ENCODE peak calls at places on chromosomes 12 and 14, in ten cellular contexts. One of them, this sample, is unnamed.

GRCh38 chr12:6963741-6964446 is 6.6 kb downstream of the PHB2 start:
- DNase-seq in HFFc6: no peak
- DNase-seq in right atrium auricular region: no peak
- DNase-seq in cardiac fibroblast: no peak
- DNase-seq in LNCaP clone FGC: no peak
- DNase-seq in upper lobe of right lung: peak; percentile 69
- DNase-seq in GM13976: no peak
- DNase-seq in progenitor cell of endocrine pancreas: no peak
- DNase-seq in GM10248: no peak
- DNase-seq in brain microvascular endothelial cell: no peak
- DNase-seq in this sample: no peak

GRCh38 chr14:22305563-22306127 is 283.4 kb downstream of the DAD1 start:
- DNase-seq in HFFc6: no peak
- DNase-seq in right atrium auricular region: no peak
- DNase-seq in cardiac fibroblast: no peak
- DNase-seq in LNCaP clone FGC: no peak
- DNase-seq in upper lobe of right lung: no peak
- DNase-seq in GM13976: peak; percentile 44
- DNase-seq in progenitor cell of endocrine pancreas: no peak
- DNase-seq in GM10248: no peak
- DNase-seq in brain microvascular endothelial cell: no peak
- DNase-seq in this sample: no peak

GRCh38 chr12:110001596-110001995 is 2.4 kb downstream of the ANKRD13A start:
- DNase-seq in HFFc6: peak; percentile 92
- DNase-seq in right atrium auricular region: no peak
- DNase-seq in cardiac fibroblast: peak; percentile 84
- DNase-seq in LNCaP clone FGC: no peak
- DNase-seq in upper lobe of right lung: no peak
- DNase-seq in GM13976: no peak
- DNase-seq in progenitor cell of endocrine pancreas: no peak
- DNase-seq in GM10248: no peak
- DNase-seq in brain microvascular endothelial cell: peak; percentile 31
- DNase-seq in this sample: peak; percentile 19

GRCh38 chr14:100155049-100155621 is 4.3 kb downstream of the DEGS2 start:
- DNase-seq in HFFc6: peak; percentile 4
- DNase-seq in right atrium auricular region: no peak
- DNase-seq in cardiac fibroblast: peak; percentile 53
- DNase-seq in LNCaP clone FGC: peak; percentile 32
- DNase-seq in upper lobe of right lung: no peak
- DNase-seq in GM13976: no peak
- DNase-seq in progenitor cell of endocrine pancreas: peak; percentile 26
- DNase-seq in GM10248: no peak
- DNase-seq in brain microvascular endothelial cell: no peak
- DNase-seq in this sample: peak; percentile 16

GRCh38 chr12:102527256-102527720 is 46.9 kb upstream of the IGF1 start:
- DNase-seq in HFFc6: peak; percentile 90
- DNase-seq in right atrium auricular region: no peak
- DNase-seq in cardiac fibroblast: peak; percentile 48
- DNase-seq in LNCaP clone FGC: no peak
- DNase-seq in upper lobe of right lung: no peak
- DNase-seq in GM13976: no peak
- DNase-seq in progenitor cell of endocrine pancreas: no peak
- DNase-seq in GM10248: no peak
- DNase-seq in brain microvascular endothelial cell: no peak
- DNase-seq in this sample: no peak

GRCh38 chr14:71308671-71309070 is 401.4 kb downstream of the PCNX1 start:
- DNase-seq in HFFc6: no peak
- DNase-seq in right atrium auricular region: no peak
- DNase-seq in cardiac fibroblast: no peak
- DNase-seq in LNCaP clone FGC: no peak
- DNase-seq in upper lobe of right lung: no peak
- DNase-seq in GM13976: no peak
- DNase-seq in progenitor cell of endocrine pancreas: no peak
- DNase-seq in GM10248: no peak
- DNase-seq in brain microvascular endothelial cell: no peak
- DNase-seq in this sample: no peak

GRCh38 chr12:58563621-58564020 is 356.7 kb downstream of the LRIG3 start:
- DNase-seq in HFFc6: no peak
- DNase-seq in right atrium auricular region: no peak
- DNase-seq in cardiac fibroblast: no peak
- DNase-seq in LNCaP clone FGC: no peak
- DNase-seq in upper lobe of right lung: no peak
- DNase-seq in GM13976: no peak
- DNase-seq in progenitor cell of endocrine pancreas: no peak
- DNase-seq in GM10248: no peak
- DNase-seq in brain microvascular endothelial cell: no peak
- DNase-seq in this sample: no peak

GRCh38 chr14:78227466-78228077 is 57.4 kb downstream of the NRXN3 start:
- DNase-seq in HFFc6: no peak
- DNase-seq in right atrium auricular region: no peak
- DNase-seq in cardiac fibroblast: no peak
- DNase-seq in LNCaP clone FGC: no peak
- DNase-seq in upper lobe of right lung: no peak
- DNase-seq in GM13976: no peak
- DNase-seq in progenitor cell of endocrine pancreas: no peak
- DNase-seq in GM10248: no peak
- DNase-seq in brain microvascular endothelial cell: no peak
- DNase-seq in this sample: no peak

GRCh38 chr12:111126331-111126730 is 206.0 kb upstream of the MYL2 start:
- DNase-seq in HFFc6: no peak
- DNase-seq in right atrium auricular region: no peak
- DNase-seq in cardiac fibroblast: no peak
- DNase-seq in LNCaP clone FGC: no peak
- DNase-seq in upper lobe of right lung: no peak
- DNase-seq in GM13976: no peak
- DNase-seq in progenitor cell of endocrine pancreas: no peak
- DNase-seq in GM10248: no peak
- DNase-seq in brain microvascular endothelial cell: no peak
- DNase-seq in this sample: no peak

GRCh38 chr12:111124183-111124582 is 203.8 kb upstream of the MYL2 start:
- DNase-seq in HFFc6: no peak
- DNase-seq in right atrium auricular region: no peak
- DNase-seq in cardiac fibroblast: no peak
- DNase-seq in LNCaP clone FGC: no peak
- DNase-seq in upper lobe of right lung: no peak
- DNase-seq in GM13976: no peak
- DNase-seq in progenitor cell of endocrine pancreas: no peak
- DNase-seq in GM10248: no peak
- DNase-seq in brain microvascular endothelial cell: no peak
- DNase-seq in this sample: no peak

GRCh38 chr12:111123390-111123789 is 203.0 kb upstream of the MYL2 start:
- DNase-seq in HFFc6: no peak
- DNase-seq in right atrium auricular region: no peak
- DNase-seq in cardiac fibroblast: no peak
- DNase-seq in LNCaP clone FGC: no peak
- DNase-seq in upper lobe of right lung: no peak
- DNase-seq in GM13976: no peak
- DNase-seq in progenitor cell of endocrine pancreas: no peak
- DNase-seq in GM10248: no peak
- DNase-seq in brain microvascular endothelial cell: no peak
- DNase-seq in this sample: no peak

GRCh38 chr12:111122458-111122878 is 202.1 kb upstream of the MYL2 start:
- DNase-seq in HFFc6: no peak
- DNase-seq in right atrium auricular region: no peak
- DNase-seq in cardiac fibroblast: no peak
- DNase-seq in LNCaP clone FGC: no peak
- DNase-seq in upper lobe of right lung: no peak
- DNase-seq in GM13976: no peak
- DNase-seq in progenitor cell of endocrine pancreas: no peak
- DNase-seq in GM10248: no peak
- DNase-seq in brain microvascular endothelial cell: no peak
- DNase-seq in this sample: no peak

DNA sequence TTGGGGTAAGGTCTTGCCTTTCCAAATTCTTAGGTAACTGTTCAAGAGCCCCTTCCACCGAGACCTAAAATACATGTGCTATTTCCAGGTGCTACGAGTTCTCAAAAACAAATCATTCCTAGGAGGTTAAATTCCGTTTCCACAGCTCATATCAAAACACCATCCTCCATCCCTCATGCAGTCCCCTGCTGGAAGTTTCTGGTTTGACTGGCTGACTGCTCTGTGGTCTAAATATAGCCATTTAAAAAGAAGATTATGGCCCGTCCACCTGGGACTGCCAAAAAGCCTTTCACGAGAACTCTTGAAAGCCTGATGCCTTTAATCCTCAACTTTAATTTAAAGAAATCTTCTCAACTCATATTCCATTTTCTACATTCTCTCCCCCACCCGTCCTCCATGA is 201.5 kb upstream of the MYL2 start:
- DNase-seq in HFFc6: no peak
- DNase-seq in right atrium auricular region: no peak
- DNase-seq in cardiac fibroblast: no peak
- DNase-seq in LNCaP clone FGC: no peak
- DNase-seq in upper lobe of right lung: no peak
- DNase-seq in GM13976: no peak
- DNase-seq in progenitor cell of endocrine pancreas: no peak
- DNase-seq in GM10248: no peak
- DNase-seq in brain microvascular endothelial cell: no peak
- DNase-seq in this sample: no peak
- TF ChIP-seq CTCF in HFFc6: no peak
- TF ChIP-seq CTCF in right atrium auricular region: no peak
- TF ChIP-seq CTCF in cardiac fibroblast: no peak
- TF ChIP-seq CTCF in LNCaP clone FGC: no peak
- TF ChIP-seq CTCF in upper lobe of right lung: no peak
- TF ChIP-seq CTCF in GM13976: no peak
- TF ChIP-seq CTCF in progenitor cell of endocrine pancreas: peak; percentile 28
- TF ChIP-seq CTCF in GM10248: no peak
- TF ChIP-seq CTCF in brain microvascular endothelial cell: no peak
- TF ChIP-seq CTCF in this sample: no peak

GRCh38 chr14:93185333-93185688 is 194 bp downstream of the LYSET start:
- DNase-seq in HFFc6: no peak
- DNase-seq in right atrium auricular region: no peak
- DNase-seq in cardiac fibroblast: no peak
- DNase-seq in LNCaP clone FGC: no peak
- DNase-seq in upper lobe of right lung: no peak
- DNase-seq in GM13976: peak; percentile 24
- DNase-seq in progenitor cell of endocrine pancreas: no peak
- DNase-seq in GM10248: peak; percentile 20
- DNase-seq in brain microvascular endothelial cell: no peak
- DNase-seq in this sample: no peak

GRCh38 chr14:93186961-93187360 is 1.8 kb downstream of the LYSET start:
- DNase-seq in HFFc6: no peak
- DNase-seq in right atrium auricular region: no peak
- DNase-seq in cardiac fibroblast: no peak
- DNase-seq in LNCaP clone FGC: no peak
- DNase-seq in upper lobe of right lung: no peak
- DNase-seq in GM13976: no peak
- DNase-seq in progenitor cell of endocrine pancreas: no peak
- DNase-seq in GM10248: no peak
- DNase-seq in brain microvascular endothelial cell: no peak
- DNase-seq in this sample: no peak

GRCh38 chr14:93183596-93184317 is 940 bp downstream of the MOAP1 start:
- DNase-seq in HFFc6: no peak
- DNase-seq in right atrium auricular region: no peak
- DNase-seq in cardiac fibroblast: no peak
- DNase-seq in LNCaP clone FGC: no peak
- DNase-seq in upper lobe of right lung: peak; percentile 66
- DNase-seq in GM13976: no peak
- DNase-seq in progenitor cell of endocrine pancreas: no peak
- DNase-seq in GM10248: no peak
- DNase-seq in brain microvascular endothelial cell: no peak
- DNase-seq in this sample: no peak

GRCh38 chr14:93186461-93186860 is 1.3 kb downstream of the LYSET start:
- DNase-seq in HFFc6: no peak
- DNase-seq in right atrium auricular region: no peak
- DNase-seq in cardiac fibroblast: no peak
- DNase-seq in LNCaP clone FGC: no peak
- DNase-seq in upper lobe of right lung: no peak
- DNase-seq in GM13976: no peak
- DNase-seq in progenitor cell of endocrine pancreas: no peak
- DNase-seq in GM10248: no peak
- DNase-seq in brain microvascular endothelial cell: no peak
- DNase-seq in this sample: no peak

DNA sequence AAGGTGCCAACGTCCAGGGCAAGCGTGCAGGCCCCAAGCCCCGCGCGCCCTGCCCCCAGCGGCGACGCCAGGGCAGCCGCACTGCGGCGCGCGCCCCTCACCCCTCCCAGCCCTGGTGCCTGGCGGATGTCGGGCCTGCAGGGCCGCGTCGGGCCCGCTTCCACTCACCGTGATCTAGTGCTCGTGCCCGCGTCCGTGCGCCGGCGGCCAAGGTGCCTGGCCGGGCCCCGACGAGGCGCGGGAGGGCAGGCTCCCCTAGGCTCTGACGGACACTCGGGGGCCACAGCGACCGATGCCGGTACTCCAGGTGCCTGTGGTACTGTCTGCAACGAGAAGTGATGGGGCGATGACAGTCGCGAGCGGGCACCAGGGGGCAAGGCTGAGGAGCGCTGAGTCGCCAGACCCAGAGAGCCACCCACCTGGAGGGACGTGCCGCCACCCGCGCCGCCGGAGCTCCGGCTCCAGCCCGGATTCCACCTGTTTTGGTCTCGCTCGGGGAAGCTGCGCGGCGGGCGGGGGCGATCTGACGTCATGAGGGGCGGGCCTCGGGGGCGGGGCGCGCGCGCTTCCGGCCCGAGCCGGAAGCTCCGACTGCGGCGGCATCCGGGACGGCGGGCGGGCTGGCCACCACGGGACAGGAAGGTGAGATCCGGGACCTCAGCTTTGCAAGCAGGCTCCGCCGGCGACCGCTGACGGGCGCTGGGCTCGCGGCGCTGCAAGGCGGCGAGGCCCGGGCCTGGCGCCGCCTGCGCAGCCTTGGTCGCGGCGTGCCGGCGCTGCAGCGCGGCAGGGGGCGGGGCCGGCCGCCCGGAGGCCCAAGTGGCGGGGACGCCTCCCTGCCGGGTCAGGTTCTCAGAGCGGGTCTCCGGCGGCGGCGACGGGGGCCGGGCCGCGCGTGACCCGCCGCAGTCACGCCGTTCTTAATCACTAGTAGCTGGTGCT is at the start of the genes LYSET and MOAP1:
- DNase-seq in HFFc6: peak; percentile 85
- DNase-seq in right atrium auricular region: peak; percentile 87
- DNase-seq in cardiac fibroblast: peak; percentile 82
- DNase-seq in LNCaP clone FGC: peak; percentile 54
- DNase-seq in upper lobe of right lung: peak; percentile 95
- DNase-seq in GM13976: peak; percentile 95
- DNase-seq in progenitor cell of endocrine pancreas: peak; percentile 79
- DNase-seq in GM10248: peak; percentile 94
- DNase-seq in brain microvascular endothelial cell: peak; percentile 72
- DNase-seq in this sample: peak; percentile 19
- TF ChIP-seq CTCF in HFFc6: peak; percentile 55
- TF ChIP-seq CTCF in right atrium auricular region: no peak
- TF ChIP-seq CTCF in cardiac fibroblast: no peak
- TF ChIP-seq CTCF in LNCaP clone FGC: peak; percentile 26
- TF ChIP-seq CTCF in upper lobe of right lung: peak; percentile 37
- TF ChIP-seq CTCF in GM13976: no peak
- TF ChIP-seq CTCF in progenitor cell of endocrine pancreas: peak; percentile 56
- TF ChIP-seq CTCF in GM10248: peak; percentile 27
- TF ChIP-seq CTCF in brain microvascular endothelial cell: no peak
- TF ChIP-seq CTCF in this sample: no peak

DNA sequence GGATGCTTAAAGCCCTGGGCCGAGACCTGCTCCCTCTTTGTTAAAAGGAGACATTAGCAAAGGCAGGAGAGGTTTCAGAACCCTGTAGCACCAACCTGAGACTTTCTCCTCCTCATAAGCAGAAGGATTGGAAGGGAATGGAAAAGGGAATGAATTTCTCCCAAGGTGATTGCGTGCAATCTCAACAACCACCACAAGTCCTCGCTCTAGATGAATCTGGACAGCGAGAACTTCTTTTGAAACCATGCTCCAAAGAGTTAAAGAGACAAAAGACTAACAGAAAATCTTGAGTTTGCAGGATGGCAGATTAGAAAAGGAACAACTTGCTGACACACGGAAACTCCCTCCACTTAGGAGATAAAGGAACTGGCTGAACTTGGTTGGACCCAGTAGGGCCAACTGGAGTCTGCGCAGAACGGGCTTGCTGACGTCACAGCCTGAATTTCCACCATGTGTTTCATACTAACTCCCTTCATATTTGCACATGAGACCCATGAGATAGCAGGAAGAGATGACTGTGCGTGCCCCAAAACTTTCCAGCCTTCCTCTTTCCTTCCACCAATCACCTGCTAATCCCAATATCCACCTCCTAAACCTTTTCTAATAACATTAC is 137.0 kb downstream of the PTPN11 start:
- DNase-seq in HFFc6: no peak
- DNase-seq in right atrium auricular region: no peak
- DNase-seq in cardiac fibroblast: no peak
- DNase-seq in LNCaP clone FGC: no peak
- DNase-seq in upper lobe of right lung: no peak
- DNase-seq in GM13976: no peak
- DNase-seq in progenitor cell of endocrine pancreas: no peak
- DNase-seq in GM10248: no peak
- DNase-seq in brain microvascular endothelial cell: no peak
- DNase-seq in this sample: no peak
- TF ChIP-seq CTCF in HFFc6: peak; percentile 50
- TF ChIP-seq CTCF in right atrium auricular region: no peak
- TF ChIP-seq CTCF in cardiac fibroblast: no peak
- TF ChIP-seq CTCF in LNCaP clone FGC: peak; percentile 19
- TF ChIP-seq CTCF in upper lobe of right lung: no peak
- TF ChIP-seq CTCF in GM13976: no peak
- TF ChIP-seq CTCF in progenitor cell of endocrine pancreas: peak; percentile 12
- TF ChIP-seq CTCF in GM10248: no peak
- TF ChIP-seq CTCF in brain microvascular endothelial cell: no peak
- TF ChIP-seq CTCF in this sample: no peak

DNA sequence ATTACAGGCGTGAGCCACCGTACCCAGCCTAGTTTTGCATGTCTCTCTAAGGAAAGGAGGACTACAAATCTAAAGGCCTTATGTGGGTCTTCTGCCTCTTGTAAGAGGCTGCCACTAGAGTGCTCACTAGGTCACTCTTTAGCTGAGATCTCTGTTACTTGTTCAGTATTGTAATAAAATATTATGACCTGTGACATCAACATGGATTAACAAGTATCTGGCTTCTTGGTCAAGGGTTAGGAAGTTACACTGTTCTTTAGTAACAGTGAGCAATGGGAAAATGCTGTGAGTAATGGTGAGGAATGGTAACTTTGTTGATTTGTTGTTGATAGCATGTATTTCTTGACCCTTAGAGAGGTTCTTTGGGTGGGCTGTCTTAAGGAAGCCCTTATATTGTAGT is 50.5 kb downstream of the ERC1 start:
- DNase-seq in HFFc6: no peak
- DNase-seq in right atrium auricular region: no peak
- DNase-seq in cardiac fibroblast: no peak
- DNase-seq in LNCaP clone FGC: no peak
- DNase-seq in upper lobe of right lung: no peak
- DNase-seq in GM13976: no peak
- DNase-seq in progenitor cell of endocrine pancreas: no peak
- DNase-seq in GM10248: no peak
- DNase-seq in brain microvascular endothelial cell: no peak
- DNase-seq in this sample: no peak
- TF ChIP-seq CTCF in HFFc6: no peak
- TF ChIP-seq CTCF in right atrium auricular region: no peak
- TF ChIP-seq CTCF in cardiac fibroblast: no peak
- TF ChIP-seq CTCF in LNCaP clone FGC: no peak
- TF ChIP-seq CTCF in upper lobe of right lung: no peak
- TF ChIP-seq CTCF in GM13976: no peak
- TF ChIP-seq CTCF in progenitor cell of endocrine pancreas: no peak
- TF ChIP-seq CTCF in GM10248: no peak
- TF ChIP-seq CTCF in brain microvascular endothelial cell: no peak
- TF ChIP-seq CTCF in this sample: no peak

This sample was measured in HFF-Myc.